ENCODE peak calls at places on chromosomes 12 and 14, in four cellular contexts. X is GM12878, T is HepG2, G is K562. I is an unnamed sample.

GRCh38 chr12:1781770-1782169 is 38.6 kb upstream of the LRTM2 start:
- DNase-seq in G (no peak), T (peak), X (no peak), I (no peak)

GRCh38 chr14:77979171-77979570 is 179.3 kb downstream of the ADCK1 start:
- DNase-seq in T (no peak), G (no peak), X (no peak), I (no peak)

GRCh38 chr14:50013198-50013918 is 103.0 kb downstream of the VCPKMT start:
- DNase-seq in T (peak), G (no peak), X (no peak), I (no peak)

GRCh38 chr14:99718031-99718810 is 34.1 kb downstream of the CYP46A1 start:
- DNase-seq in T (no peak), G (no peak), X (peak), I (no peak)

GRCh38 chr14:66464261-66464660 is 21.9 kb upstream of the CCDC196 start:
- DNase-seq in G (no peak), T (no peak), X (no peak), I (no peak)

GRCh38 chr14:56715938-56716337 is 94.3 kb downstream of the OTX2 start:
- DNase-seq in X (no peak), T (no peak), G (no peak), I (no peak)

GRCh38 chr14:28875937-28876910 is 109.6 kb downstream of the FOXG1 start:
- DNase-seq in T (no peak), G (no peak), X (no peak), I (no peak)

GRCh38 chr14:99860219-99860618 is 67.0 kb downstream of the EML1 start:
- DNase-seq in X (no peak), T (no peak), G (no peak), I (no peak)

GRCh38 chr12:25806271-25806670 is 152.2 kb upstream of the RASSF8 start:
- DNase-seq in G (no peak), T (no peak), X (no peak), I (no peak)

GRCh38 chr14:25620515-25620914 is 570.6 kb upstream of the STXBP6 start:
- DNase-seq in G (no peak), X (no peak), T (no peak), I (no peak)

GRCh38 chr12:19572920-19573558 is 133.7 kb downstream of the AEBP2 start:
- DNase-seq in X (no peak), G (peak), T (peak), I (peak)

GRCh38 chr12:51970904-51971646 is 19.6 kb downstream of the ACVR1B start:
- DNase-seq in X (peak), T (peak), G (peak), I (no peak)

GRCh38 chr12:110109037-110109836 is 14.9 kb upstream of the IFT81 start:
- DNase-seq in T (peak), X (no peak), G (peak), I (no peak)

GRCh38 chr12:16062611-16063010 is 151.5 kb downstream of the DERA start:
- DNase-seq in G (no peak), T (no peak), X (no peak), I (peak)

GRCh38 chr14:99891900-99892299 is 98.7 kb downstream of the EML1 start:
- DNase-seq in G (no peak), T (no peak), X (no peak), I (no peak)

GRCh38 chr12:3564411-3564810 is 73.4 kb downstream of the PRMT8 start:
- DNase-seq in X (no peak), G (no peak), T (no peak), I (no peak)

GRCh38 chr14:104768437-104769323 is 15.7 kb downstream of the SIVA1 start:
- DNase-seq in T (peak), X (peak), G (peak), I (peak)

GRCh38 chr12:4900327-4900726 is 9.4 kb upstream of the KCNA1 start:
- DNase-seq in X (no peak), T (no peak), G (no peak), I (no peak)

GRCh38 chr14:105177082-105177481 is 4.0 kb downstream of the NUDT14 start:
- DNase-seq in X (no peak), T (no peak), G (no peak), I (no peak)

GRCh38 chr14:69909831-69910550 is 30.8 kb downstream of the SMOC1 start:
- DNase-seq in T (no peak), G (no peak), X (no peak), I (no peak)

GRCh38 chr14:69901113-69901951 is 22.1 kb downstream of the SMOC1 start:
- DNase-seq in T (no peak), G (no peak), X (no peak), I (no peak)

GRCh38 chr14:69906201-69906600 is 27.0 kb downstream of the SMOC1 start:
- DNase-seq in T (no peak), X (no peak), G (no peak), I (no peak)

GRCh38 chr14:69900603-69901002 is 21.4 kb downstream of the SMOC1 start:
- DNase-seq in G (no peak), X (no peak), T (no peak), I (no peak)

GRCh38 chr14:69904246-69904645 is 25.0 kb downstream of the SMOC1 start:
- DNase-seq in X (no peak), T (peak), G (no peak), I (no peak)
- TF ChIP-seq GABPA in X (no peak), T (no peak), G (no peak), I (no peak)

GRCh38 chr12:129052373-129052772 is 199.1 kb downstream of the GLT1D1 start:
- DNase-seq in X (no peak), G (no peak), T (no peak), I (no peak)

GRCh38 chr12:129049917-129050316 is 196.6 kb downstream of the GLT1D1 start:
- DNase-seq in T (no peak), G (peak), X (no peak), I (no peak)
- TF ChIP-seq GABPA in T (no peak), G (no peak), X (no peak), I (no peak)

GRCh38 chr14:60544659-60545058 is 35.7 kb downstream of the SIX6 start:
- DNase-seq in G (no peak), T (no peak), X (no peak), I (no peak)
- TF ChIP-seq GABPA in G (no peak), T (no peak), X (no peak), I (no peak)

GRCh38 chr14:89958966-89959365 is 3.2 kb downstream of the TDP1 start:
- DNase-seq in G (no peak), X (no peak), T (no peak), I (no peak)

GRCh38 chr14:89965839-89966238 is 10.1 kb downstream of the TDP1 start:
- DNase-seq in G (no peak), X (no peak), T (no peak), I (no peak)

GRCh38 chr14:89960895-89961294 is 5.2 kb downstream of the TDP1 start:
- DNase-seq in X (no peak), T (no peak), G (no peak), I (no peak)

GRCh38 chr14:89959853-89960493 is 4.2 kb downstream of the TDP1 start:
- DNase-seq in X (no peak), T (no peak), G (no peak), I (no peak)

GRCh38 chr14:89963288-89963978 is 7.7 kb downstream of the TDP1 start:
- DNase-seq in T (no peak), X (no peak), G (no peak), I (no peak)
- TF ChIP-seq GABPA in T (no peak), X (no peak), G (no peak), I (no peak)

GRCh38 chr12:93766802-93767523 is 89.8 kb downstream of the CRADD start:
- DNase-seq in T (no peak), G (no peak), X (no peak), I (peak)
- TF ChIP-seq GABPA in T (no peak), G (no peak), X (no peak), I (no peak)

GRCh38 chr12:124151583-124151982 is 143.3 kb upstream of the RFLNA start:
- DNase-seq in G (no peak), X (no peak), T (no peak), I (no peak)
- TF ChIP-seq GABPA in G (peak), X (peak), T (peak), I (no peak)

GRCh38 chr12:120055231-120055630 is 61.3 kb downstream of the RAB35 start:
- DNase-seq in G (no peak), X (no peak), T (no peak), I (no peak)
- TF ChIP-seq GABPA in G (no peak), X (no peak), T (no peak), I (no peak)

GRCh38 chr12:57216014-57216891 is at the start of gene NXPH4:
- DNase-seq in X (no peak), T (no peak), G (peak), I (no peak)
- TF ChIP-seq GABPA in X (no peak), T (no peak), G (no peak), I (no peak)

GRCh38 chr14:52175982-52176502 is 91.5 kb upstream of the PTGDR start:
- DNase-seq in X (peak), G (no peak), T (no peak), I (no peak)
- TF ChIP-seq GABPA in X (no peak), G (no peak), T (no peak), I (no peak)

DNA sequence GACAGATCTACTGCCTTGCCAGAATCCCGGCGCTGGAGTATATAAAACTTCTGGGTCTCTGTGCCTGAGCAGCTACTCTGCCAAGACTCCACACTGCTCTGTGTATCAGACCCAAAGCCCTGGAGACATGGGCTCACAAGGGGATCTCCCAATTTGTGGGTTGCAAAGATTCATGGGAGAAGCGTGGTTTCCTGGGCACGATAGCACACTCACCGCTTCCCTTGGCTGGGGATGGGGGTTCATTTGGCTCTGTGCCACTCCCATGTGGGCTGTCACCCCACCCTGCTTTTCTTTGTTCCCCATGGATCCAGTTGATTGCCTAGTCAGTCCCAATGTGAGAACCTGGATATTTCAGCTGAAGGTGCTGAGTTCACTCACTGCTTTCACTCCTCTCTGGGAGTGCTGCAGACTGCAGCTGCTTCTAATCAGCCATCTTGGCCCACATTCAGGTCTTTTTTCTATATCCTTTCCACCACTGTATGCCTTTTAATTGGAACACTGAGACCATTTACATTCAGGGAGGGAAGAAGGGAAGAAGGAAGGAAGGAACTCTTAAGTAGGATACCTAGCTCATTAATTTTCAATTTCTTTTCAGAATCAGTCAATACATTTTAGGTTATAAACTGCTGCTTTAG is 39.9 kb upstream of the PCNX4 start:
- DNase-seq in T (no peak), G (no peak), X (no peak), I (no peak)
- TF ChIP-seq GABPA in T (no peak), G (no peak), X (no peak), I (no peak)